ENCODE peak calls at places on chromosomes 7 and 10, in four cellular contexts. I is K562, N is HL-60, D is GM12878. C is an unnamed sample.

GRCh38 chr7:139617074-139617473 is 93.6 kb downstream of the CLEC2L start:
- DNase-seq in I (no peak), N (no peak), D (no peak), C (no peak)

GRCh38 chr7:17027143-17027802 is 145.5 kb upstream of the AGR3 start:
- DNase-seq in I (no peak), N (no peak), D (no peak), C (no peak)

GRCh38 chr7:150897502-150898474 is 45.5 kb downstream of the AOC1 start:
- DNase-seq in I (no peak), N (no peak), D (no peak), C (no peak)

GRCh38 chr7:22150221-22150620 is 204.5 kb upstream of the CDCA7L start:
- DNase-seq in I (no peak), N (no peak), D (no peak), C (no peak)

GRCh38 chr7:28348631-28349030 is 63.7 kb upstream of the CREB5 start:
- DNase-seq in I (no peak), N (no peak), D (no peak), C (no peak)

GRCh38 chr7:44381494-44382220 is 56.3 kb upstream of the CAMK2B start:
- DNase-seq in I (no peak), N (no peak), D (no peak), C (no peak)

GRCh38 chr10:95337761-95338160 is 47.0 kb upstream of the PDLIM1 start:
- DNase-seq in I (no peak), N (no peak), D (no peak), C (no peak)

GRCh38 chr7:31648288-31648687 is 38.7 kb upstream of the PPP1R17 start:
- DNase-seq in I (no peak), N (no peak), D (no peak), C (no peak)

GRCh38 chr7:135282621-135283295 is 49.1 kb downstream of the STRA8 start:
- DNase-seq in I (no peak), N (no peak), D (no peak), C (no peak)

GRCh38 chr10:99979066-99979685 is 30.6 kb downstream of the DNMBP start:
- DNase-seq in I (no peak), N (no peak), D (no peak), C (no peak)
- TF ChIP-seq SPI1 in I (no peak), N (no peak), D (no peak), C (no peak)

GRCh38 chr7:26189697-26190096 is 10.8 kb downstream of the HNRNPA2B1 start:
- DNase-seq in I (no peak), N (no peak), D (no peak), C (no peak)

GRCh38 chr7:26187380-26188290 is 12.9 kb downstream of the HNRNPA2B1 start:
- DNase-seq in I (peak; percentile 60), N (no peak), D (no peak), C (no peak)

GRCh38 chr7:26188291-26188999 is 12.1 kb downstream of the HNRNPA2B1 start:
- DNase-seq in I (no peak), N (no peak), D (no peak), C (no peak)

GRCh38 chr7:26190417-26190869 is 10.1 kb downstream of the HNRNPA2B1 start:
- DNase-seq in I (no peak), N (no peak), D (no peak), C (no peak)

GRCh38 chr7:26189000-26189539 is 11.5 kb downstream of the HNRNPA2B1 start:
- DNase-seq in I (no peak), N (no peak), D (no peak), C (no peak)
- TF ChIP-seq POLR2AphosphoS5 in I (peak; percentile 55), N (no peak), D (peak; percentile 8), C (no peak)

GRCh38 chr7:138067774-138068173 is 8.5 kb upstream of the AKR1D1 start:
- DNase-seq in I (no peak), N (no peak), D (no peak), C (no peak)

GRCh38 chr7:138063400-138063799 is 12.9 kb upstream of the AKR1D1 start:
- DNase-seq in I (no peak), N (no peak), D (no peak), C (no peak)

GRCh38 chr7:138066954-138067394 is 9.3 kb upstream of the AKR1D1 start:
- DNase-seq in I (no peak), N (no peak), D (no peak), C (no peak)

GRCh38 chr7:138065827-138066226 is 10.4 kb upstream of the AKR1D1 start:
- DNase-seq in I (no peak), N (no peak), D (no peak), C (no peak)

GRCh38 chr7:138064856-138065357 is 11.4 kb upstream of the AKR1D1 start:
- DNase-seq in I (no peak), N (no peak), D (no peak), C (no peak)
- TF ChIP-seq SPI1 in I (no peak), N (no peak), D (no peak), C (no peak)

GRCh38 chr10:102421645-102422585 is 1.3 kb downstream of the FBXL15 start:
- DNase-seq in I (peak; percentile 83), N (peak; percentile 36), D (no peak), C (no peak)
- TF ChIP-seq POLR2AphosphoS5 in I (peak; percentile 28), N (peak; percentile 38), D (peak; percentile 14), C (no peak)

GRCh38 chr10:132096223-132096622 is 30.5 kb downstream of the JAKMIP3 start:
- DNase-seq in I (no peak), N (no peak), D (no peak), C (no peak)
- TF ChIP-seq SPI1 in I (no peak), N (no peak), D (no peak), C (no peak)

DNA sequence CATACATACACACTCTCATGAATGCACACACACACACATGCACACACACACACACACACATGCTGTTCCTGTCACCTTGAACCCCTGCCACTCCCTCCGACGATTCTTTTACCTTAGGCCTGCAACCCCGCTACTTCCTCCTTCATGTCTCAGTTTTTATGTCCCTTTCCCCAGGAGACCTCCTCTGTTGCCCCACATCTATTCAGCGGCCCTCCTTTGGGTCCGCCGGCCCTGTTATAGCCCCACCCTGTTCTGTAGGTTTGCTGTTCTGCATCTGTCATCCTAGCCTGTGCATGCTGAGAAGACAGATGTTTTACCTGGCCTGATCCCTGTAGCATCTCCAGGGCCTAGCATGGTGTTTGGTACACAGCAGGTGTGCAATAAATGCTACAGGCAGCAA is 161.6 kb upstream of the PCBD1 start:
- DNase-seq in I (no peak), N (no peak), D (no peak), C (no peak)
- TF ChIP-seq POLR2AphosphoS5 in I (no peak), N (no peak), D (no peak), C (no peak)

DNA sequence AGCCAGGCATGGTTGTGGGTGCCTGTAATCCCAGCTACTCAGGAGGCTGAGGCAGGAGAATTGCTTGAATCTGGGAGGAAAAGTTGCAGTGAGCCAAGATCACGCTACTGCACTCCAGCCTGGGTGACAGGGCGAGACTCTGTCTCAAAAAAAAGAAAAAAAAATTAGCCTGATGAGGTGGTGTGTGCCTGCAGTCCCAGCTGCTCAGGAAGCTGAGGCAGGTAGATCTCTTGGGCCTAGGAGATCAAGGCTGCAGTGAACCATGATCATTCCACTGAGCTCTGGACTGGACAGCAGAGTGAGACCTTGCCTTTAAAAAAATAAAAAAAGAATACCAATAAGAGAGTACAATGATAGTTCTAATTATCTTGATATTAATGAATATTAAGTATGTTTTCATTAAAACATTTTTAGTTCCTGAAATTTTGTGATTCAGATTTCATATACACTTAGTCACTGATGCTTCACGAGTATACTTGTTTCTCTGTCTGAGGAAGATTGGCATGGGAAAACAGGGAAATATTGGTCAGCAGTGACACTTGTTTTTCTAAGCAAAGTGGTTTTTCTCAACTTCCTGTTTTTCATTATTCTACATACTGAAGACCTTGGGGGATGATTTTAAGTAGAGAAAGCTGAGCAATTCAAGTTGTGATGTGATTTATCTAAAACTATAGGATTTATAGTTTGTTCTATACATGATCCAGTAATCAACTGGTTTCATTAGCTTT is 76.8 kb downstream of the ADK start:
- DNase-seq in I (no peak), N (no peak), D (peak; percentile 17), C (no peak)
- TF ChIP-seq SPI1 in I (peak; percentile 20), N (peak; percentile 42), D (peak; percentile 23), C (peak; percentile 43)

GRCh38 chr7:5423272-5423843 is at the start of gene TNRC18:
- DNase-seq in I (no peak), N (no peak), D (no peak), C (no peak)
- TF ChIP-seq POLR2AphosphoS5 in I (no peak), N (no peak), D (no peak), C (no peak)

DNA sequence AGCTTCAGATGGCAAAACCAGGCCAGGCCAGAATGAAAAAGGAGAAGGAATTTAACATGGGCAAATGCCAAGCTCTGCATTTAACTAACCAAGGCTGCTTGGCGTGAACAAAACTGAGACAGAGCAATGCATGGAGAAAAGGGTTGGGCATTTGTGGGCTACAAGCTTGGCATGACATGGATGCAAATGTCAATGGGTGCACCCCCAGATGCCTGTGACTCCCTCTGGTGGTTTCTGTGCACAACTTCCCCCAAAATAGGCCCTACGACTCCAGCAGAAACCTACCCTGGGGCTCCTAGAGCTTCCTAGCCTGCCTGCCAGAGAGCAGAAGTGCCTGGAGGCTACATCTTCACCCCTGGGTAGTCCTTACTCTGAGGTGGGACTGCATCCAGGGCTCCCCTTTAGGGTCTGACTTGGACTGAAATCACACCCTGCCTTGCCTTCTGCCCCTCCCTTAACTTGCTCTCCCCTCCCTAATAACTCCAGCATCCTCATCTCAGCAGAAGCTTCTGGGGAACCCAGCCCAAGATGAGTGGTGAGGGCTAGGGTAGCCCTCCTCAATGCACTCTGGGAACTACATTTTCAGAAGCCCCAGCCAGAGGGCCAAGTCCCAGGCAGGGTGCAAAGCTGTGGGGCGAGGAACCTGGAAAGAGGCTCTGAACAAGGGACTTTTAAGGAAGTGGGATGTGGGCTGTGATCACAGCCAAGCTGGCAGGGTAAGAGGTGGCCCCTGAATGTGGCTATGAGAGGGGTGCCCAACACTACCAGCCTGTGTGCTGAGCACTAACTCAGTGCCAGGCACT is 11.3 kb downstream of the GPRIN2 start:
- DNase-seq in I (peak; percentile 50), N (no peak), D (no peak), C (peak; percentile 26)
- TF ChIP-seq SPI1 in I (peak; percentile 58), N (peak; percentile 72), D (no peak), C (peak; percentile 25)

C was measured in GM12891.